ENCODE peak calls at places on chromosomes 6 and 20, in seven cellular contexts. G, R, F, X, O, V and I are unnamed samples.
A peak's percentile ranks its signal among the peaks of the same experiment; 100 is the strongest.

GRCh38 chr6:150898390-150899170 is 33.1 kb downstream of the MTHFD1L start:
- DNase-seq in R (no peak), X (no peak), G (peak; percentile 34), V (no peak), O (no peak), F (no peak), I (no peak)

GRCh38 chr6:113445201-113445600 is 411.9 kb upstream of the MARCKS start:
- DNase-seq in F (no peak), X (no peak), R (no peak), V (no peak), O (no peak), G (no peak), I (no peak)

GRCh38 chr20:44448753-44449546 is 26.7 kb upstream of the TTPAL start:
- DNase-seq in G (peak; percentile 77), F (peak; percentile 61), V (no peak), O (no peak), R (no peak), X (no peak), I (no peak)

GRCh38 chr6:111874030-111874425 is 776 bp upstream of the FYN start:
- DNase-seq in V (peak; percentile 62), F (peak; percentile 48), G (no peak), R (no peak), X (no peak), O (no peak), I (no peak)

GRCh38 chr6:43492673-43493072 is 15.3 kb downstream of the TJAP1 start:
- DNase-seq in F (no peak), R (no peak), V (no peak), G (no peak), X (no peak), O (no peak), I (no peak)

GRCh38 chr6:73942581-73942980 is 246.6 kb downstream of the CD109 start:
- DNase-seq in X (peak; percentile 38), F (no peak), R (no peak), O (no peak), V (no peak), G (peak; percentile 96), I (no peak)

GRCh38 chr6:4017847-4018193 is 61.1 kb downstream of the FAM217A start:
- DNase-seq in F (no peak), O (no peak), X (no peak), V (no peak), R (no peak), G (peak; percentile 50), I (peak; percentile 30)

GRCh38 chr6:167589615-167589940 is 237.1 kb upstream of the AFDN start:
- DNase-seq in R (no peak), F (peak; percentile 9), V (no peak), G (no peak), O (no peak), X (no peak), I (no peak)

GRCh38 chr6:47352169-47352568 is 42.5 kb upstream of the TNFRSF21 start:
- DNase-seq in X (no peak), G (peak; percentile 35), O (no peak), R (no peak), F (no peak), V (no peak), I (no peak)

GRCh38 chr6:108260126-108260808 is 573 bp downstream of the SNX3 start:
- DNase-seq in F (peak; percentile 67), X (peak; percentile 55), G (peak; percentile 76), R (no peak), O (peak; percentile 50), V (peak; percentile 15), I (peak; percentile 67)

GRCh38 chr20:40191573-40191972 is 497.5 kb downstream of the MAFB start:
- DNase-seq in O (no peak), R (no peak), V (no peak), F (no peak), X (no peak), G (no peak), I (no peak)

GRCh38 chr20:63471719-63472158 is 716 bp downstream of the KCNQ2 start:
- DNase-seq in G (peak; percentile 26), X (no peak), V (no peak), R (no peak), O (no peak), F (no peak), I (no peak)

GRCh38 chr20:32764000-32764960 is 2.1 kb downstream of the DNMT3B start:
- DNase-seq in V (no peak), G (peak; percentile 97), R (no peak), F (no peak), O (no peak), X (no peak), I (no peak)

GRCh38 chr20:32761831-32762753 is at the start of gene DNMT3B:
- DNase-seq in G (peak; percentile 96), F (peak; percentile 83), O (peak; percentile 84), X (peak; percentile 49), V (peak; percentile 63), R (peak; percentile 58), I (peak; percentile 91)

GRCh38 chr20:32761417-32761830 is 761 bp upstream of the DNMT3B start:
- DNase-seq in O (no peak), R (no peak), F (no peak), G (no peak), V (no peak), X (no peak), I (no peak)

GRCh38 chr20:32762754-32763201 is 593 bp downstream of the DNMT3B start:
- DNase-seq in R (no peak), V (peak; percentile 4), X (no peak), O (no peak), G (peak; percentile 49), F (peak; percentile 32), I (peak; percentile 52)

GRCh38 chr20:32763202-32763999 is 1.2 kb downstream of the DNMT3B start:
- DNase-seq in G (peak; percentile 62), O (no peak), X (no peak), F (no peak), V (no peak), R (no peak), I (peak; percentile 61)
- H3K27ac ChIP-seq in G (peak overlapping the region; percentile 72), O (no peak overlapping the region), X (no peak overlapping the region), F (no peak overlapping the region), V (no peak overlapping the region), R (no peak overlapping the region), I (no peak overlapping the region)

GRCh38 chr6:144352310-144352709 is 67.2 kb downstream of the UTRN start:
- DNase-seq in R (peak; percentile 56), F (no peak), G (no peak), V (no peak), X (no peak), O (no peak), I (no peak)
- H3K27ac ChIP-seq in R (no peak overlapping the region), F (peak overlapping the region; percentile 33), G (no peak overlapping the region), V (peak overlapping the region; percentile 61), X (no peak overlapping the region), O (peak overlapping the region; percentile 69), I (no peak overlapping the region)

GRCh38 chr20:36835025-36835424 is 40.9 kb upstream of the TLDC2 start:
- DNase-seq in R (no peak), X (no peak), V (no peak), G (no peak), F (no peak), O (no peak), I (no peak)

GRCh38 chr20:36835453-36836198 is 40.3 kb upstream of the TLDC2 start:
- DNase-seq in V (peak; percentile 69), X (peak; percentile 93), F (peak; percentile 94), R (peak; percentile 89), G (peak; percentile 98), O (peak; percentile 94), I (peak; percentile 96)

GRCh38 chr20:36832791-36833190 is 43.1 kb upstream of the TLDC2 start:
- DNase-seq in F (no peak), X (no peak), O (no peak), V (no peak), R (no peak), G (no peak), I (no peak)

GRCh38 chr20:36830791-36831691 is 44.9 kb upstream of the TLDC2 start:
- DNase-seq in G (no peak), F (no peak), V (no peak), R (no peak), O (peak; percentile 55), X (no peak), I (no peak)

DNA sequence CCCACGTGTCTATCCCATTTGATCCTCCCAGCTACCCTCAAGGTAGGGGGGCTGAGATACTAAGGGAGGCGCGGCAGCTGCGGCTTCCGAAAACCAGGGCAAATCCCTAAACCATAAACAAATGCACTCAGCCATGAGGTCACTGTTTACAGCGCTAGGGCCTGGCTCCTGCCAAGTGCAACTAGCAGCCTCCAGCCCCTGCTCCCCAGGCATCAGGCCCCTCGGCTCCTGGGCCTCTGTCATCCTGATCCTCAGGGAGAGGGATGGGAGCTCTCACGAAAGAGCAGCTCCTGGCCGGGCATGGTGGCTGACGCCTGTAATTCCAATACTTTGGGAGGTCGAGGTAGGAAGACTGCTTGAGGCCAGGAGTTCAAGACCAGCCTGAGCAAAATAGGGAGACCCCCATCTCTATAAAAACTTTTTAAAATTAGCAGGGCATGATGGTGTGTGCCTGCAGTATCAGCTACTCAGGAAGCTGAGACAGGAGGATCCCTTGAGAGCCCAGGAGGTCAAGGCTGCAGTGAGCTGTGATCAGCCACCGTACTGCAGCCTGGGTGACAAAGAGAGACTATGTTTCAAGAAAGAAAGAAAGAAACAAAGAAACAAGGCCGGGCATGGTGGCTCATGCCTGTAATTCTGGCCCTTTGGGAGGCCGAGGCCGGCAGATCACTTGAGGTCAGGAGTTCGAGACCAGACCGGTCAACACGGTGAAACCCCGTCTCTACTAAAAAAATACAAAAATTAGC is 42.5 kb upstream of the TLDC2 start:
- DNase-seq in X (no peak), F (no peak), R (no peak), O (no peak), V (no peak), G (no peak), I (peak; percentile 65)
- H3K27ac ChIP-seq in X (no peak overlapping the region), F (peak overlapping the region; percentile 39), R (no peak overlapping the region), O (peak overlapping the region; percentile 77), V (no peak overlapping the region), G (no peak overlapping the region), I (peak overlapping the region; percentile 75)

GRCh38 chr6:110689275-110689935 is 125.9 kb downstream of the CDK19 start:
- DNase-seq in O (no peak), X (peak; percentile 55), R (no peak), V (peak; percentile 20), G (peak; percentile 29), F (peak; percentile 30), I (no peak)
- H3K27ac ChIP-seq in O (no peak overlapping the region), X (no peak overlapping the region), R (no peak overlapping the region), V (no peak overlapping the region), G (no peak overlapping the region), F (no peak overlapping the region), I (no peak overlapping the region)

GRCh38 chr6:29399525-29399924 is 4.1 kb downstream of the OR12D2 start:
- DNase-seq in F (no peak), V (no peak), R (no peak), X (no peak), G (no peak), O (no peak), I (no peak)

GRCh38 chr6:29403801-29404200 is 8.4 kb downstream of the OR12D2 start:
- DNase-seq in G (no peak), F (no peak), O (no peak), X (no peak), V (no peak), R (no peak), I (no peak)
- H3K27ac ChIP-seq in G (no peak overlapping the region), F (no peak overlapping the region), O (no peak overlapping the region), X (no peak overlapping the region), V (no peak overlapping the region), R (no peak overlapping the region), I (no peak overlapping the region)